ENCODE peak calls at places on chromosome 16, in seven cellular contexts. X, A, S, C, Z, T and P are unnamed samples.
A peak's percentile ranks its signal among the peaks of the same experiment; 100 is the strongest.

GRCh38 chr16:69520800-69521602 is 44.8 kb upstream of the NFAT5 start:
- DNase-seq in X (no peak), A (no peak), S (no peak), C (no peak), Z (no peak), T (no peak), P (no peak)

GRCh38 chr16:55495616-55496289 is 13.1 kb upstream of the LPCAT2 start:
- DNase-seq in X (no peak), A (no peak), S (no peak), C (peak; percentile 77), Z (no peak), T (no peak), P (no peak)

GRCh38 chr16:57651344-57652333 is 16.5 kb upstream of the ADGRG3 start:
- DNase-seq in X (no peak), A (no peak), S (no peak), C (no peak), Z (no peak), T (no peak), P (no peak)

GRCh38 chr16:54651440-54651839 is 279.2 kb upstream of the IRX5 start:
- DNase-seq in X (no peak), A (no peak), S (no peak), C (no peak), Z (no peak), T (no peak), P (no peak)

GRCh38 chr16:76278976-76279375 is 1.8 kb downstream of the CNTNAP4 start:
- DNase-seq in X (no peak), A (no peak), S (no peak), C (peak; percentile 7), Z (no peak), T (no peak), P (no peak)

GRCh38 chr16:82454152-82454551 is 172.6 kb upstream of the CDH13 start:
- DNase-seq in X (no peak), A (no peak), S (no peak), C (no peak), Z (no peak), T (no peak), P (no peak)

GRCh38 chr16:88010971-88011483 is 59.8 kb downstream of the BANP start:
- DNase-seq in X (no peak), A (peak; percentile 48), S (no peak), C (no peak), Z (no peak), T (no peak), P (no peak)

GRCh38 chr16:57283214-57283955 is 1.1 kb downstream of the PLLP start:
- DNase-seq in X (no peak), A (no peak), S (peak; percentile 28), C (no peak), Z (no peak), T (no peak), P (no peak)

GRCh38 chr16:81632392-81633146 is 146.5 kb upstream of the PLCG2 start:
- DNase-seq in X (no peak), A (no peak), S (peak; percentile 79), C (no peak), Z (no peak), T (peak; percentile 60), P (no peak)

GRCh38 chr16:56513972-56514371 is 5.9 kb downstream of the BBS2 start:
- DNase-seq in X (no peak), A (no peak), S (peak; percentile 31), C (peak; percentile 59), Z (no peak), T (peak; percentile 51), P (no peak)

GRCh38 chr16:86931410-86931941 is 353.1 kb downstream of the FOXL1 start:
- DNase-seq in X (peak; percentile 65), A (no peak), S (no peak), C (peak; percentile 73), Z (no peak), T (no peak), P (no peak)

GRCh38 chr16:58047557-58048348 is 22.2 kb downstream of the MMP15 start:
- DNase-seq in X (no peak), A (no peak), S (no peak), C (no peak), Z (no peak), T (no peak), P (no peak)

GRCh38 chr16:72099377-72099818 is 5.8 kb downstream of the DHX38 start:
- DNase-seq in X (no peak), A (no peak), S (peak; percentile 39), C (peak; percentile 45), Z (no peak), T (peak; percentile 87), P (no peak)

GRCh38 chr16:48350716-48351115 is 34.5 kb downstream of the SIAH1 start:
- DNase-seq in X (no peak), A (no peak), S (no peak), C (peak; percentile 56), Z (no peak), T (no peak), P (no peak)

GRCh38 chr16:79150626-79151025 is 449.9 kb downstream of the MAF start:
- DNase-seq in X (no peak), A (no peak), S (no peak), C (no peak), Z (no peak), T (no peak), P (no peak)

GRCh38 chr16:82895843-82896242 is 269.1 kb downstream of the CDH13 start:
- DNase-seq in X (no peak), A (no peak), S (no peak), C (no peak), Z (no peak), T (no peak), P (no peak)

GRCh38 chr16:65121870-65122723 is at the start of gene CDH11:
- DNase-seq in X (peak; percentile 93), A (peak; percentile 86), S (no peak), C (peak; percentile 3), Z (no peak), T (no peak), P (peak; percentile 95)
- TF ChIP-seq CTCF in X (peak; percentile 77), A (peak; percentile 62), S (no peak), C (peak; percentile 11), Z (no peak), T (no peak), P (peak; percentile 76)

DNA sequence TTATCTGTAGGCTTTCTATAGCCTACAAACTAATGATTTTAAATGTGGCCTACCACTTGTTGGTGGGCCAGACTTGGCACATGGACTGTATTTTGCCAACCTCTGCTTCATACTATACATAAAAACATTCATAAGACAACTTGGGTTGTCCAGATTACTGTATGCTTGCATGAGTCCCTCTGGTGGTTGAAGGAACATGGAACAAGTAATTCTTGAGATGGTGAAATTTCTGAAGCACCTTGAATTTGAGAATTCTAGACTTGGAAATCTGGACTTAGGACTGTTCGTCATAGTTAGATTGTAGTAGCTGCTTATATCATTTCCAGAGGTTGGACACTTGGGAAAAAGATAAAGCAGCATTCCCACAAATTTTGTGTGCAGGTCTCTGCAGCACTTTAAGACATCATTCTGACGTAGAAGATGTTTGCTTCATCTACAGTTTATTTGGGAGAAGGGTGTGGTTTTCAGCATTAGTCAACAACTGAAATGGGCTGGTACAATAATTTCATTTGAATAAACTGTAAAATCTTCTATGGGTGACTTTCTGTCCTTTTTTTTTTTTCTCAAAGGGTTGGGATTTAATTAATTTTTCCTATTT is 31.2 kb downstream of the NFATC3 start:
- DNase-seq in X (no peak), A (no peak), S (no peak), C (peak; percentile 20), Z (no peak), T (peak; percentile 29), P (no peak)
- TF ChIP-seq CTCF in X (no peak), A (peak; percentile 54), S (peak; percentile 56), C (peak; percentile 50), Z (peak; percentile 17), T (peak; percentile 47), P (peak; percentile 75)

GRCh38 chr16:12254566-12254965 is 278.0 kb downstream of the SNX29 start:
- DNase-seq in X (no peak), A (no peak), S (no peak), C (no peak), Z (no peak), T (no peak), P (no peak)
- TF ChIP-seq CTCF in X (no peak), A (no peak), S (no peak), C (no peak), Z (no peak), T (no peak), P (no peak)

GRCh38 chr16:73232555-73233422 is 184.9 kb upstream of the ZFHX3 start:
- DNase-seq in X (peak; percentile 73), A (no peak), S (no peak), C (peak; percentile 12), Z (no peak), T (peak; percentile 56), P (no peak)
- TF ChIP-seq CTCF in X (no peak), A (no peak), S (no peak), C (no peak), Z (no peak), T (no peak), P (no peak)

GRCh38 chr16:65180986-65181710 is 59.3 kb upstream of the CDH11 start:
- DNase-seq in X (no peak), A (no peak), S (no peak), C (no peak), Z (no peak), T (no peak), P (no peak)
- TF ChIP-seq CTCF in X (peak; percentile 26), A (no peak), S (no peak), C (no peak), Z (no peak), T (no peak), P (peak; percentile 67)